ENCODE peak calls at places on chromosomes 5 and 9, in five cellular contexts. G is iPS DF 6.9, S is heart right ventricle, E is body of pancreas, C is Karpas-422. B is an unnamed sample.

GRCh38 chr9:76215066-76215465 is 179.2 kb downstream of the RFK start:
- DNase-seq in G (no peak), S (no peak), E (no peak), C (no peak), B (no peak)

GRCh38 chr5:15585128-15585527 is 85.1 kb downstream of the FBXL7 start:
- DNase-seq in G (no peak), S (no peak), E (no peak), C (no peak), B (no peak)

GRCh38 chr9:101639785-101640437 is 45.1 kb upstream of the PPP3R2 start:
- DNase-seq in G (no peak), S (no peak), E (no peak), C (no peak), B (no peak)

GRCh38 chr5:155998258-155998657 is 328.7 kb upstream of the SGCD start:
- DNase-seq in G (no peak), S (no peak), E (no peak), C (no peak), B (no peak)

GRCh38 chr5:143635146-143635752 is 176.7 kb upstream of the HMHB1 start:
- DNase-seq in G (no peak), S (no peak), E (no peak), C (no peak), B (no peak)

GRCh38 chr5:15515229-15515628 is 15.2 kb downstream of the FBXL7 start:
- DNase-seq in G (no peak), S (no peak), E (no peak), C (no peak), B (no peak)

GRCh38 chr5:94778712-94779111 is 160.2 kb downstream of the SLF1 start:
- DNase-seq in G (no peak), S (no peak), E (no peak), C (no peak), B (no peak)

GRCh38 chr9:137913132-137913531 is 35.5 kb downstream of the CACNA1B start:
- DNase-seq in G (no peak), S (no peak), E (no peak), C (no peak), B (no peak)

GRCh38 chr5:73256462-73257260 is 83.7 kb downstream of the TMEM174 start:
- DNase-seq in G (no peak), S (no peak), E (no peak), C (no peak), B (no peak)

GRCh38 chr5:77329664-77330430 is 119.4 kb downstream of the PDE8B start:
- DNase-seq in G (no peak), S (no peak), E (no peak), C (no peak), B (no peak)

GRCh38 chr5:104913840-104914239 is 1351.3 kb upstream of the NUDT12 start:
- DNase-seq in G (no peak), S (no peak), E (no peak), C (no peak), B (no peak)

GRCh38 chr5:56356876-56357160 is 123.7 kb upstream of the ANKRD55 start:
- DNase-seq in G (no peak), S (no peak), E (no peak), C (no peak), B (no peak)

GRCh38 chr9:1458503-1458902 is 408.3 kb downstream of the DMRT2 start:
- DNase-seq in G (no peak), S (no peak), E (no peak), C (no peak), B (no peak)

GRCh38 chr5:56814361-56814962 is 887 bp upstream of the MAP3K1 start:
- DNase-seq in G (no peak), S (peak), E (peak), C (peak), B (no peak)

GRCh38 chr5:42216904-42217303 is 206.3 kb upstream of the GHR start:
- DNase-seq in G (no peak), S (no peak), E (no peak), C (no peak), B (no peak)

GRCh38 chr5:38151878-38152277 is 106.5 kb upstream of the EGFLAM start:
- DNase-seq in G (no peak), S (no peak), E (no peak), C (no peak), B (no peak)

GRCh38 chr5:33337621-33337960 is 103.2 kb upstream of the TARS1 start:
- DNase-seq in G (no peak), S (no peak), E (no peak), C (no peak), B (no peak)

GRCh38 chr9:19229725-19230355 is 653 bp upstream of the DENND4C start:
- DNase-seq in G (peak), S (peak), E (no peak), C (peak), B (peak)

GRCh38 chr9:14212116-14212515 is 101.8 kb downstream of the NFIB start:
- DNase-seq in G (no peak), S (no peak), E (no peak), C (no peak), B (no peak)

GRCh38 chr5:6818594-6819512 is 105.6 kb downstream of the TENT4A start:
- DNase-seq in G (no peak), S (no peak), E (no peak), C (no peak), B (no peak)

GRCh38 chr9:8365466-8366160 is 566.0 kb upstream of the DMAC1 start:
- DNase-seq in G (no peak), S (no peak), E (no peak), C (no peak), B (no peak)

GRCh38 chr5:141637266-141637692 is 482 bp downstream of the RELL2 start:
- DNase-seq in G (no peak), S (no peak), E (peak), C (peak), B (no peak)

GRCh38 chr5:168965638-168966037 is 335.3 kb downstream of the SLIT3 start:
- DNase-seq in G (no peak), S (no peak), E (no peak), C (no peak), B (no peak)

GRCh38 chr9:87337335-87338074 is 160.2 kb upstream of the DAPK1 start:
- DNase-seq in G (no peak), S (no peak), E (peak), C (no peak), B (no peak)

GRCh38 chr5:13566903-13567339 is 377.6 kb downstream of the DNAH5 start:
- DNase-seq in G (no peak), S (no peak), E (no peak), C (no peak), B (no peak)

GRCh38 chr9:89746385-89747116 is 141.7 kb downstream of the GADD45G start:
- DNase-seq in G (no peak), S (peak), E (peak), C (peak), B (peak)

GRCh38 chr5:18270635-18271338 is 636.5 kb downstream of the TAF11L14 start:
- DNase-seq in G (no peak), S (no peak), E (no peak), C (no peak), B (no peak)

GRCh38 chr5:91018185-91018584 is 364.9 kb downstream of the ARRDC3 start:
- DNase-seq in G (no peak), S (no peak), E (no peak), C (no peak), B (no peak)

GRCh38 chr9:89731262-89731980 is 126.6 kb downstream of the GADD45G start:
- DNase-seq in G (no peak), S (no peak), E (no peak), C (no peak), B (no peak)

GRCh38 chr5:142425286-142426065 is 100.7 kb upstream of the SPRY4 start:
- DNase-seq in G (no peak), S (no peak), E (no peak), C (no peak), B (no peak)

GRCh38 chr9:105144076-105144475 is 100.4 kb upstream of the SLC44A1 start:
- DNase-seq in G (no peak), S (no peak), E (no peak), C (no peak), B (no peak)

GRCh38 chr9:114270120-114270975 is 52.5 kb upstream of the ORM1 start:
- DNase-seq in G (no peak), S (no peak), E (no peak), C (no peak), B (no peak)

GRCh38 chr5:98734646-98735045 is 38.8 kb upstream of the RGMB start:
- DNase-seq in G (no peak), S (no peak), E (no peak), C (peak), B (no peak)

GRCh38 chr5:1409386-1410110 is 35.7 kb downstream of the SLC6A3 start:
- DNase-seq in G (no peak), S (no peak), E (no peak), C (peak), B (no peak)

GRCh38 chr5:131661931-131662330 is 26.9 kb upstream of the RAPGEF6 start:
- DNase-seq in G (no peak), S (no peak), E (no peak), C (no peak), B (no peak)

GRCh38 chr9:126647585-126648110 is 33.9 kb downstream of the LMX1B start:
- DNase-seq in G (no peak), S (no peak), E (no peak), C (no peak), B (no peak)

GRCh38 chr5:98099448-98100105 is 673.9 kb upstream of the RGMB start:
- DNase-seq in G (no peak), S (no peak), E (no peak), C (no peak), B (no peak)

GRCh38 chr5:95620030-95620869 is at the start of gene GPR150:
- DNase-seq in G (no peak), S (peak), E (peak), C (peak), B (no peak)

DNA sequence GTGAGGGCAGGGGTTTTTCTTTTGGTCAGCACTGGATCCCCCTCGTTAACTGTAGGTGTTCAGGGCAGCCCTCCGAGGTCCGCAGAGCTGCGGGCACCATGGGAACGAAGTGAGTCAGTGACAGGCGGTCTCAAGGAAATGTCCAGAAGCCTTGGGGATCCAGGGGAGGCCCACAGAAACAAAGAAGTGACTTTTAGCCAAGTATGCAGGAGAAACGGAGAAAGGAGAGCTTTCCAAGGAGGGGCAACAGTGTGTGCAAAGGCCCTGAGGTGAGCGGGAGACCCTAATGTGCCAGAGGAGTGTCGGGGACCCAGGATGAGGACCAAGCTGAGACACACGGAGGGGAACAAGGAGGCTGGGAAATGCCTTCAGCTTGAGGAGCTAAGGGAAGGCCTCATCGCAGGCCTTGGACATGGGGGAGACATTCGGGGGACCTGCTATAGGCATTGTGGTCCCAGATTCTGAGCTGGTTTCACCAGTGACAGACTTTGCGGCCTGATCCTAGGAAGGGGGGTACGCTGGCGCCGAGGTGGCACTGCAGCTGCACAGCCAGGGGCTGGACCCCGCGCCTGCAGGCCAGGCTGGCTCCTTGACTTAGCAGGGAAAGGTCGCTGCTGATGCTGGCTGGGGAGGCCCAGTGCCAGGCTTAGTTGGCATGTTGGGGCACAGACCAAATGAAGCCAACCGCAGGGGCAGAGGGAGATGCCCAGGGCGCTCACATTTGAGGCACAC is 3.3 kb downstream of the LTC4S start:
- DNase-seq in G (no peak), S (no peak), E (peak), C (no peak), B (no peak)
- H3K4me3 ChIP-seq in G (no peak), S (peak), E (no peak), C (peak), B (peak)

GRCh38 chr5:80002677-80003076 is 11.6 kb upstream of the MTX3 start:
- DNase-seq in G (no peak), S (no peak), E (no peak), C (no peak), B (no peak)
- H3K27ac ChIP-seq in G (no peak), S (no peak), E (no peak), C (no peak), B (no peak)

GRCh38 chr5:35664584-35664983 is 46.9 kb downstream of the SPEF2 start:
- DNase-seq in G (no peak), S (no peak), E (no peak), C (no peak), B (no peak)
- H3K4me3 ChIP-seq in G (no peak), S (no peak), E (no peak), C (no peak), B (no peak)

DNA sequence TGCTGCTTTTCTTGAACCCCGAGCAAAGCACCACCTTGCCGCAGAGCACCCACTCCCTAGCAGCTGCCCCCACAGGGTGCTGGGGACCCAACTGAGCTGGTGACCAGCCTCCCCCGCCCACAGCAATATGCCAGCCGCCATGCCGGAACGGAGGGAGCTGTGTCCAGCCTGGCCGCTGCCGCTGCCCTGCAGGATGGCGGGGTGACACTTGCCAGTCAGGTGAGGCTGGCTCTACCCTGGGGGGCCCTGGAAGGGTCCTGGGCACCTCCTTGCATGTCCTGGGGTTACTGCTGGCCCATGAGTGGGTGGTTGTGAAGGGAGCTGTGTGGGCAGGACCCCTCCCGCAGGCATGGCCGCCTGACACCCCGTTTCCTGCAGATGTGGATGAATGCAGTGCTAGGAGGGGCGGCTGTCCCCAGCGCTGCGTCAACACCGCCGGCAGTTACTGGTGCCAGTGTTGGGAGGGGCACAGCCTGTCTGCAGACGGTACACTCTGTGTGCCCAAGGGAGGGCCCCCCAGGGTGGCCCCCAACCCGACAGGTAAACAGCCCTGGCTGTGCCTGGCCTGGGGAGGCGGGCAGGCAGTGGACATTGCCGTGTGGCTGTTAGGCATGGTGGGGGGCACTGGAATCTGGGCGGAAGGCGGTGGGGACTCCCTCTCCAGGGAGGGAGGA is 7.2 kb downstream of the EGFL7 start:
- DNase-seq in G (no peak), S (no peak), E (no peak), C (no peak), B (no peak)
- H3K27ac ChIP-seq in G (no peak), S (peak), E (no peak), C (no peak), B (peak)

DNA sequence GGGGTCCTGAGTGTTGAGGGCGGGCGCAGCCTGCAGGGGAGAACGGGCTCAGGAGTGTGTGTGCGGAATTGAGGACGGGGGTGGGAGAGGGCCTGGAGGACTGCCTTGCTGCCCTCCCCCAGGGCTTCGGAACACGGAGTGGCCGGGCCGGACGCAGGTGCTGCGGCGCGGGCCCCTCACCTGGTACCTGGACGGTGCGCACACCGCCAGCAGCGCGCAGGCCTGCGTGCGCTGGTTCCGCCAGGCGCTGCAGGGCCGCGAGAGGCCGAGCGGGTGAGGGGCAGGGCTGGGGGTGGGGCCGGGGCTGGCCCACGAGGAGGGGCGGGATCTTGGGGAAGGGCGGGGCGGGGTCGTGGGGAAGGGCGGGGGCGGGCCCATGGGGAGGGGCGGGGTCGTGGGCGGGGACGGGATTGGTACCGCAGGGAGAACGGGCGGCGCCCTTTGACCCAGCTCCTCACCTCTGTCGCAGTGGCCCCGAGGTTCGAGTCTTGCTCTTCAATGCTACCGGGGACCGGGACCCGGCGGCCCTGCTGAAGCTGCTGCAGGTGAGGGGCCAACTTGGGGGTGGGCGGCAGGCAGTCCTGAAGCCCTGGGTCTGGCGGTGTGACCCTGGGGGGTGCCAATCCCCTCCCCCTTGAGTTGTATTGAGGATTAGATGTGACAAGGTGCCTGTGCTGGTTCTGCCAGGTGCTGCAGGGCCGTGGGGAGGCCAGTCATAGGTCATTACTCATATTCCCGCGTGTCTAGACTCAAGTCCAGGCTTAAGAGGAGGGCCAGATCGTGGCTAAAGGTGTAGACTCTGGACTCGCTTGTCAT is 7.1 kb downstream of the FPGS start:
- DNase-seq in G (no peak), S (no peak), E (no peak), C (no peak), B (no peak)
- H3K4me3 ChIP-seq in G (no peak), S (no peak), E (no peak), C (no peak), B (peak)

GRCh38 chr5:135608361-135608760 is 29.6 kb upstream of the CXCL14 start:
- DNase-seq in G (no peak), S (no peak), E (no peak), C (no peak), B (peak)
- H3K27ac ChIP-seq in G (no peak), S (no peak), E (no peak), C (no peak), B (no peak)

DNA sequence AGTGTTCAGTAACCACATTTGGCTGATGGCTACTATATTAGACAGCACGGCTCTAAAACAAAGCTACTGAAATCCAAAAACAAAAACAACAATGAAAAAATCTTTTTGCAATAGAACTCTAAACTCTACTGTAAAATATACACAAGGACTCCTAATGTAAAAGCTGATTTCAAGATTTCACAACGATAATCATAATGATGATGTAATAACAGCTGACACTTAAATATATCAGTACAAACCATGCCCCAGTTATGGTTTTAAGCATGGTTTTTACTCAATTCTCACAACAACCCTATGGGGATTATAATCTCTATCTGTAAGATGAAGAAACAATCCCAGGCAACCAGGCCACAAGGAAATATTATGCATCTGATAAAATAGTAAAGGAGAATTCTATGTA is 3.3 kb downstream of the ZNF300 start:
- DNase-seq in G (no peak), S (no peak), E (no peak), C (no peak), B (no peak)
- H3K4me3 ChIP-seq in G (no peak), S (no peak), E (no peak), C (no peak), B (no peak)

GRCh38 chr9:112754578-112754977 is 4.0 kb downstream of the SNX30 start:
- DNase-seq in G (no peak), S (no peak), E (no peak), C (peak), B (no peak)
- H3K27ac ChIP-seq in G (no peak), S (no peak), E (no peak), C (no peak), B (peak)

GRCh38 chr5:111742595-111742994 is 14.4 kb downstream of the NREP start:
- DNase-seq in G (no peak), S (no peak), E (peak), C (no peak), B (no peak)
- H3K4me3 ChIP-seq in G (no peak), S (no peak), E (no peak), C (no peak), B (no peak)

B was measured in right atrium auricular region.